ENCODE peak calls at places on chromosome 7, in four cellular contexts. Y is foreskin fibroblast, K is choroid plexus epithelial cell, P is thyroid gland. G is an unnamed sample.

GRCh38 chr7:2168612-2169312 is 64.0 kb downstream of the MAD1L1 start:
- DNase-seq in P (peak), Y (no peak), K (no peak), G (no peak)

GRCh38 chr7:137691566-137691965 is 155.2 kb downstream of the DGKI start:
- DNase-seq in Y (no peak), K (no peak), P (no peak), G (no peak)

GRCh38 chr7:99375070-99375807 is 709 bp downstream of the ARPC1B start:
- DNase-seq in Y (peak), K (peak), P (peak), G (peak)

GRCh38 chr7:51229620-51230323 is 86.8 kb downstream of the COBL start:
- DNase-seq in K (no peak), P (no peak), Y (no peak), G (no peak)

GRCh38 chr7:129423700-129424410 is 10.4 kb upstream of the STRIP2 start:
- DNase-seq in P (no peak), Y (no peak), K (peak), G (no peak)

GRCh38 chr7:30968747-30969603 is 5.2 kb downstream of the GHRHR start:
- DNase-seq in K (no peak), P (peak), Y (no peak), G (no peak)

GRCh38 chr7:151676759-151677158 is 157.1 kb upstream of the RHEB start:
- DNase-seq in K (no peak), P (peak), Y (no peak), G (no peak)

GRCh38 chr7:82036146-82036886 is 266.5 kb upstream of the HGF start:
- DNase-seq in K (peak), P (no peak), Y (peak), G (no peak)

GRCh38 chr7:2072042-2072441 is 160.7 kb downstream of the MAD1L1 start:
- DNase-seq in Y (no peak), K (no peak), P (no peak), G (no peak)

GRCh38 chr7:16422100-16422430 is 727 bp upstream of the CRPPA start:
- DNase-seq in Y (no peak), K (peak), P (no peak), G (no peak)

GRCh38 chr7:16423761-16424160 is 2.4 kb upstream of the CRPPA start:
- DNase-seq in K (no peak), P (no peak), Y (no peak), G (no peak)

GRCh38 chr7:16420649-16421332 is 547 bp downstream of the CRPPA start:
- DNase-seq in K (peak), P (peak), Y (peak), G (peak)

GRCh38 chr7:16421333-16422099 is at the start of gene CRPPA:
- DNase-seq in P (peak), K (peak), Y (peak), G (no peak)

GRCh38 chr7:16422917-16423316 is 1.6 kb upstream of the CRPPA start:
- DNase-seq in K (no peak), P (no peak), Y (no peak), G (no peak)
- TF ChIP-seq CTCF in K (peak), P (no peak), Y (no peak), G (no peak)

GRCh38 chr7:38886265-38886664 is 22.7 kb downstream of the VPS41 start:
- DNase-seq in P (no peak), Y (no peak), K (no peak), G (no peak)

GRCh38 chr7:38893061-38893460 is 15.9 kb downstream of the VPS41 start:
- DNase-seq in Y (no peak), P (no peak), K (no peak), G (no peak)

GRCh38 chr7:38889079-38889478 is 19.9 kb downstream of the VPS41 start:
- DNase-seq in Y (no peak), K (no peak), P (no peak), G (no peak)

GRCh38 chr7:38890597-38890996 is 18.4 kb downstream of the VPS41 start:
- DNase-seq in P (no peak), K (no peak), Y (no peak), G (no peak)

DNA sequence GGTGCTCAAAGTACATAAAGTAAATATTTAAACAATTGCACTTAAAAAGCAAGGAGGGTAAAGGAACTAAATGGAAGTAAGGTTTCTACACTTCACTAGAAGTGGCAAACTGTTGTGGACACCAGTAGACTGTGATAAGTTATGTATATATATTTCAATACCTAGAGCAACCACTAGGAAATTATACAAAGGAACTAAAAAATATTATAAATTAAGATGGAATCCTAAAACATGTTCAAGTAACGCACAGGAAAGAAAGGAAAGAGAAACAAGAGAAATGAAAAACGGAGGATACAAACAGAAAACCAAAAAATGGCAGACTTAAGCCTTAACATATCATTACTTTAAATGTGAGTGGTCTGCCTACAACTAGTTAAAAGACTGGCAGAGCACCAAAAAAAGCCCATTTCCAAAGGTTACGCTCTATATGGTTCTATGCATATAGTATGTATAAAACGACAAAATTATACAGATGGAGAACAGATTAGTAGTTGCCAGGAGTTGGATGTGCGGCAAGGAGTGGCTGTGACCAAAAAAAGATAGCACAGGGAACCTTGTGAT is 19.0 kb downstream of the VPS41 start:
- DNase-seq in K (no peak), Y (no peak), P (no peak), G (no peak)
- TF ChIP-seq CTCF in K (no peak), Y (peak), P (no peak), G (no peak)

GRCh38 chr7:153529100-153529499 is 523.1 kb upstream of the DPP6 start:
- DNase-seq in Y (no peak), K (no peak), P (no peak), G (no peak)

GRCh38 chr7:153532321-153532720 is 519.9 kb upstream of the DPP6 start:
- DNase-seq in K (no peak), P (no peak), Y (no peak), G (no peak)

GRCh38 chr7:153529651-153530165 is 522.5 kb upstream of the DPP6 start:
- DNase-seq in K (no peak), Y (no peak), P (no peak), G (no peak)

GRCh38 chr7:153530441-153530840 is 521.8 kb upstream of the DPP6 start:
- DNase-seq in P (no peak), K (no peak), Y (no peak), G (no peak)
- TF ChIP-seq CTCF in P (no peak), K (no peak), Y (no peak), G (no peak)

GRCh38 chr7:26078437-26079362 is 73.3 kb upstream of the NFE2L3 start:
- DNase-seq in Y (peak), P (peak), K (peak), G (no peak)
- TF ChIP-seq CTCF in Y (no peak), P (no peak), K (peak), G (peak)

G was measured in AG09319.